ENCODE peak calls at places on chromosomes 4 and X, in six cellular contexts. R is A549, W is GM12878, J is HepG2, B is K562, K is endothelial cell of umbilical vein. E is an unnamed sample.

GRCh38 chrX:85115252-85115651 is 111.6 kb downstream of the APOOL start:
- DNase-seq in R (no peak), W (no peak), J (no peak), B (no peak), K (no peak), E (no peak)

GRCh38 chrX:55919367-55920221 is 202.0 kb downstream of the RRAGB start:
- DNase-seq in R (no peak), W (peak), J (no peak), B (no peak), K (no peak), E (no peak)

GRCh38 chr4:6953751-6954380 is 44.2 kb downstream of the TBC1D14 start:
- DNase-seq in R (no peak), W (no peak), J (no peak), B (peak), K (no peak), E (no peak)

GRCh38 chr4:137768196-137768595 is 235.9 kb upstream of the PCDH18 start:
- DNase-seq in R (no peak), W (no peak), J (no peak), B (no peak), K (peak), E (no peak)

GRCh38 chrX:1190596-1191145 is 21.8 kb downstream of the CRLF2 start:
- DNase-seq in R (no peak), W (no peak), J (no peak), B (no peak), K (no peak), E (no peak)

GRCh38 chrX:9312922-9313867 is 151.7 kb upstream of the TBL1X start:
- DNase-seq in R (peak), W (no peak), J (peak), B (peak), K (peak), E (peak)

GRCh38 chr4:85925071-85925470 is 434.8 kb downstream of the MAPK10 start:
- DNase-seq in R (no peak), W (no peak), J (no peak), B (no peak), K (no peak), E (no peak)

GRCh38 chr4:94235825-94236224 is 28.2 kb downstream of the SMARCAD1 start:
- DNase-seq in R (no peak), W (no peak), J (no peak), B (no peak), K (no peak), E (no peak)

GRCh38 chr4:85762204-85762884 is 287.4 kb downstream of the ARHGAP24 start:
- DNase-seq in R (no peak), W (no peak), J (no peak), B (no peak), K (peak), E (no peak)

GRCh38 chr4:141810038-141810701 is 173.8 kb downstream of the IL15 start:
- DNase-seq in R (no peak), W (no peak), J (no peak), B (no peak), K (no peak), E (no peak)

GRCh38 chr4:8289151-8289750 is 19.7 kb downstream of the HTRA3 start:
- DNase-seq in R (no peak), W (no peak), J (no peak), B (no peak), K (no peak), E (no peak)

GRCh38 chr4:9841072-9841471 is 59.6 kb downstream of the DRD5 start:
- DNase-seq in R (no peak), W (no peak), J (no peak), B (no peak), K (no peak), E (no peak)

GRCh38 chrX:37677765-37678164 is 7.8 kb upstream of the XK start:
- DNase-seq in R (no peak), W (no peak), J (no peak), B (no peak), K (no peak), E (no peak)

GRCh38 chrX:110214684-110215083 is 103.2 kb downstream of the AMMECR1 start:
- DNase-seq in R (no peak), W (no peak), J (no peak), B (no peak), K (no peak), E (no peak)

GRCh38 chr4:136643416-136643815 is 888.9 kb downstream of the PCDH18 start:
- DNase-seq in R (no peak), W (no peak), J (no peak), B (no peak), K (no peak), E (no peak)

DNA sequence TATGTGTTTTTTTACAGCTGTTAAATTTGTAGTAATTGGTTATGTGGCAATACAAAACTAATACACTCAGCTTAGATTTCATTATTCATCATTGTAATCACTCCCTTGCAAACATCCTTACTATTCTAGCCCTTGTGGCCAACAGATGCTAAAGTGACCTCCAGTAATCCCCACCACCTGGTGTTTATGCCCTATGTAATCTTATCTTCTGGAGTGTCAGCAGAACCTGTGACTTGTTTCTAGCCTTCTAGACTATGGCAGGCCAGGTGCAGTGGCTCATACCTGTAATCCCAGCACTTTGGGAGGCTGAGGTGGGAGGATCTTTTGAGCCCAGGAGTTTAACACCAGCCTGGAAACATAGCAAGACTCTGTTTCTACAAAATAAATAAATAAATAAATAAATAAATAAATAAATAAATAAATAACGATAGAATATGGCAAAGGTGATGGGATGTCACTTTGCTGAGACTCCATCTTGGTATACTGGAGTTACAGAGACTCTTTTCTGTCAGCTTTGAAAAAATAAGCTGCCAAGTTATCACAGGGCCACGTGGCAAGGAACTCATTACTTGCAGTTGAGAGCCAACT is 12.3 kb upstream of the TSR2 start:
- DNase-seq in R (no peak), W (no peak), J (no peak), B (no peak), K (no peak), E (no peak)
- TF ChIP-seq MYC in R (no peak), W (no peak), J (no peak), B (no peak), K (no peak), E (no peak)

GRCh38 chr4:143085224-143085623 is 99.5 kb upstream of the USP38 start:
- DNase-seq in R (peak), W (no peak), J (no peak), B (no peak), K (peak), E (peak)
- TF ChIP-seq MYC in R (no peak), W (no peak), J (no peak), B (no peak), K (no peak), E (no peak)

GRCh38 chrX:39414290-39414847 is 613.1 kb downstream of the MID1IP1 start:
- DNase-seq in R (no peak), W (no peak), J (peak), B (no peak), K (no peak), E (no peak)

GRCh38 chrX:39416547-39417262 is 615.4 kb downstream of the MID1IP1 start:
- DNase-seq in R (no peak), W (no peak), J (no peak), B (no peak), K (no peak), E (no peak)

GRCh38 chrX:39418132-39418935 is 617.1 kb downstream of the MID1IP1 start:
- DNase-seq in R (no peak), W (no peak), J (no peak), B (no peak), K (peak), E (no peak)

DNA sequence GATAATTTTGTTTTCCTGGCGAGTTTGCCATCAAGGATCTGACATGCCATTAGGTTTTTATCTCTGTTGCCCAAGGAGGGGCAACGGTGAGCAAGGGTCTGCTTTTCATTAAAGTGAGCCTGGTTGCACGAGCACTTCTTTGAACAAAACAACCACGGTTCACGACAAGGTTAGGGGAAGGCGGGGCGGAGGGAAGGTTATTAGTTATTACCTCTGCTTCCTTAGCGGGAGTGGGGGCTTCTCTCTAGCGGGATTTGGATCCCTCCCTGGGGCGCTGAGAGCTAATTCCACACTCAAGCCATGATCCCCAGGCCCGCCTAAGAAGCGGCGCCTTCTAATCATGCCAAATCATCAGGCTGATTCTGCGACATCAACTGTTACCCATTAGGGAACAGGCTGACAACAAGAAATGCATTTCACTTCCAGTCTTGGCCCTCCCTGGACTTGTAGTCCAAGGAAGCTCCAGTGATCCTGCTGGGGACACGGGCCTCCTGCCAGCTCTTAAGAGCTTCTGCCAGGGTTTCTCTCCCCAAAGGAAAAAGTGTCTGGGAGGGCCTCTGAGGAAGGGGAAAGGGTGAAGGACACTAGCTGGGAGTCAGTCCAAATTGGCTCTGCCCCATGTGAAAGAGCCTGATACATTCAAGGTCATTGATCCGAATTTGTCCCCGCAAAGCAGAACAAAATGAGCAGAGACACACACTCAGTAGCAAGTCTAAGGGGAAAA is 617.8 kb downstream of the MID1IP1 start:
- DNase-seq in R (no peak), W (no peak), J (no peak), B (no peak), K (peak), E (no peak)
- TF ChIP-seq MYC in R (no peak), W (no peak), J (no peak), B (no peak), K (no peak), E (no peak)

GRCh38 chrX:101708180-101708579 is 48.5 kb upstream of the ARMCX2 start:
- DNase-seq in R (no peak), W (no peak), J (no peak), B (no peak), K (no peak), E (no peak)
- TF ChIP-seq MYC in R (no peak), W (no peak), J (no peak), B (no peak), K (no peak), E (no peak)

DNA sequence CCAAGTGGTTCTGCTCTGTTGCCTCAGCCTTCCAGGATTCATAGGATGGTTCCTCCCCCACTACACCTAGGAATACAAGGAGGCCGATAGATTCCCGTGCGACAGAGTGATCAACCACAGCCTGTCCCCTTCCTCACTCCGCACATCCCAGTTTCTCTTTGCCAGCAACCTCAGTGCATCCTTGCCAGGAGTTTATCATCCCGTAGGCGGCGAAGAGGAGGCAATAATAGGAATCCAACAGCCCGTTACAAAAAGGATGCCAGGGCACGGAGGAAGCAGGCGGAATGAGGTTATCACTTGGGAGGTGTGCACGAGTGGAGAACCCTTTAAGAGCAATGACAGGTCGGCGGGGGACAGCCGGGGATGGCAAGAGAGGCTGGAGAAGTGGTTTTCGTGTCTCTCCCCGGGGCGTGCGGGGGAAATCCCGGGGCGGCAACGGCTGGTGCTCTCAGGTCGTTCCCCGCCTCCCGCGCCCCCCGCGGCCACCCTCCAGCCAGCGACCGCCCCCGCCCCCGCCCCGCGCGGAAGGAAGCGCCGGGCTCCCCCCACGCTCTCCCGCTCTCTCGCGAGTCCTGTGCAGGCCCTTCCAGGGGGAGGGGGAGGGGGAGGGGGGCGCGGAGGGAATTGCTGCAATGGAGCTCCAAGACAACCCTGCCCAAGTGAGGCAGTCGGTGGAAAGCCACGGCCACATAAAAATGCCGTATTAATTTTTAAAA is 1.6 kb downstream of the PPP3CA start:
- DNase-seq in R (peak), W (no peak), J (peak), B (peak), K (peak), E (no peak)
- TF ChIP-seq MYC in R (no peak), W (no peak), J (no peak), B (no peak), K (no peak), E (no peak)

DNA sequence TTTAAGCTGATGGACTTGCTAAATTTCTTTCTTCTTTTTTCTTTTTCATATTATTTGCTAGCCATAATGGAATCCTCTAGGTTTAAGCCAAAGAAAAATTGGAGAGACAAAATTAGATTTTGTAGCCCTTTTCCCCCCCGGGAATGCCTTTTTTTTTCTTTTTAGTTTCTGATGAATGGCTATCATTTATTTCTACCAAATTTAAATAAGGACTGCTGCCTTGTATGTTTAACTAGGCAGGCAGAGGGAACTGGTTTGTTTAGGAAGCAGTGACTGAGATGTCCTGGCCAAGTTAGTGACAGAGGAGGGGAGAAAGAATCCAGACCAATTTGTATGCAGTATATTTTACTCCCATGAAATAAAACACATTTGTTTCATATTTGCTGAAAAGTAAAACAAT is 5.8 kb downstream of the PITX2 start:
- DNase-seq in R (no peak), W (no peak), J (no peak), B (no peak), K (no peak), E (no peak)
- TF ChIP-seq MYC in R (no peak), W (no peak), J (no peak), B (no peak), K (no peak), E (no peak)

GRCh38 chr4:2138846-2139500 is 79.8 kb downstream of the NAT8L start:
- DNase-seq in R (no peak), W (no peak), J (no peak), B (no peak), K (no peak), E (peak)

GRCh38 chr4:2136736-2137135 is 77.6 kb downstream of the NAT8L start:
- DNase-seq in R (no peak), W (no peak), J (no peak), B (no peak), K (no peak), E (no peak)

GRCh38 chr4:2132438-2132837 is 73.3 kb downstream of the NAT8L start:
- DNase-seq in R (peak), W (no peak), J (no peak), B (no peak), K (no peak), E (peak)

GRCh38 chr4:2135083-2135482 is 76.0 kb downstream of the NAT8L start:
- DNase-seq in R (no peak), W (no peak), J (no peak), B (no peak), K (peak), E (peak)
- TF ChIP-seq MYC in R (no peak), W (no peak), J (no peak), B (no peak), K (no peak), E (peak)

GRCh38 chr4:1777822-1778641 is 15.1 kb upstream of the FGFR3 start:
- DNase-seq in R (peak), W (no peak), J (peak), B (peak), K (no peak), E (peak)
- TF ChIP-seq MYC in R (no peak), W (no peak), J (peak), B (no peak), K (no peak), E (no peak)

GRCh38 chr4:184384056-184384809 is 90.1 kb downstream of the IRF2 start:
- DNase-seq in R (peak), W (peak), J (peak), B (no peak), K (peak), E (peak)
- TF ChIP-seq MYC in R (no peak), W (no peak), J (no peak), B (no peak), K (no peak), E (no peak)

E was measured in NB4.